ENCODE peak calls at places on chromosomes 13 and 19, in eight cellular contexts. U, J, Z, L, M, V, D and O are unnamed samples.

GRCh38 chr19:11479470-11480080 is 1.3 kb downstream of the ELAVL3 start:
- DNase-seq in Z (no peak), D (peak; percentile 74), V (no peak), J (peak; percentile 47), M (no peak), L (peak; percentile 78), U (no peak), O (peak; percentile 63)

GRCh38 chr19:12783226-12783848 is 7.9 kb upstream of the JUNB start:
- DNase-seq in L (peak; percentile 60), Z (no peak), D (no peak), M (peak; percentile 12), J (no peak), V (no peak), U (peak; percentile 86), O (no peak)

GRCh38 chr19:52492201-52492960 is 35.1 kb upstream of the ZNF808 start:
- DNase-seq in L (no peak), V (no peak), M (no peak), D (no peak), U (peak; percentile 89), Z (no peak), J (no peak), O (no peak)

GRCh38 chr13:94481966-94482365 is 2.5 kb upstream of the DCT start:
- DNase-seq in Z (no peak), U (no peak), J (no peak), V (no peak), D (no peak), L (no peak), M (no peak), O (no peak)

GRCh38 chr13:43268632-43269031 is 245.2 kb downstream of the DNAJC15 start:
- DNase-seq in Z (no peak), D (no peak), U (no peak), M (no peak), L (no peak), J (peak; percentile 56), V (no peak), O (no peak)

GRCh38 chr19:55646889-55647731 is 902 bp upstream of the CCDC106 start:
- DNase-seq in D (no peak), V (no peak), J (peak; percentile 47), M (peak; percentile 42), L (no peak), U (no peak), Z (no peak), O (no peak)

GRCh38 chr13:85970727-85971126 is 171.5 kb upstream of the SLITRK6 start:
- DNase-seq in D (no peak), Z (no peak), L (no peak), V (no peak), M (peak; percentile 62), U (no peak), J (peak; percentile 8), O (peak; percentile 3)

GRCh38 chr13:40271511-40271910 is 394.9 kb downstream of the FOXO1 start:
- DNase-seq in M (no peak), V (peak; percentile 82), L (no peak), J (no peak), D (no peak), U (no peak), Z (no peak), O (no peak)

GRCh38 chr19:3743486-3743885 is 18.0 kb downstream of the APBA3 start:
- DNase-seq in U (no peak), J (no peak), D (no peak), Z (no peak), M (peak; percentile 65), V (no peak), L (no peak), O (peak; percentile 51)

GRCh38 chr19:40799558-40800338 is 757 bp downstream of the EGLN2 start:
- DNase-seq in V (no peak), J (peak; percentile 36), U (no peak), D (no peak), L (peak; percentile 68), Z (no peak), M (peak; percentile 76), O (no peak)

GRCh38 chr19:2982983-2983350 is 5.6 kb downstream of the TLE6 start:
- DNase-seq in Z (no peak), J (peak; percentile 97), D (peak; percentile 72), V (peak; percentile 97), M (no peak), U (no peak), L (no peak), O (peak; percentile 91)

GRCh38 chr19:7869453-7869909 is 4.7 kb downstream of the PRR36 start:
- DNase-seq in J (no peak), L (peak; percentile 90), V (no peak), D (no peak), M (peak; percentile 93), U (no peak), Z (peak; percentile 58), O (peak; percentile 73)

GRCh38 chr13:113952983-113953520 is 20.8 kb downstream of the C13orf46 start:
- DNase-seq in U (no peak), M (no peak), L (no peak), D (no peak), Z (no peak), J (no peak), V (no peak), O (no peak)

GRCh38 chr19:17847538-17848366 is at the start of gene JAK3:
- DNase-seq in V (no peak), L (peak; percentile 89), D (no peak), J (peak; percentile 71), U (peak; percentile 74), Z (peak; percentile 64), M (no peak), O (peak; percentile 88)

GRCh38 chr19:1037553-1038115 is 2.3 kb upstream of the ABCA7 start:
- DNase-seq in U (no peak), L (no peak), J (no peak), V (no peak), D (no peak), Z (no peak), M (no peak), O (no peak)

GRCh38 chr13:42970824-42971669 is 21.0 kb downstream of the EPSTI1 start:
- DNase-seq in L (peak; percentile 54), D (no peak), U (peak; percentile 53), M (peak; percentile 74), J (peak; percentile 51), V (no peak), Z (peak; percentile 10), O (peak; percentile 74)

GRCh38 chr19:34690372-34690771 is 12.9 kb downstream of the ZNF302 start:
- DNase-seq in V (no peak), U (no peak), L (no peak), M (no peak), D (no peak), Z (no peak), J (no peak), O (no peak)

GRCh38 chr13:109647046-109647445 is 139.3 kb downstream of the IRS2 start:
- DNase-seq in Z (no peak), U (no peak), D (no peak), M (no peak), J (no peak), L (no peak), V (no peak), O (peak; percentile 86)

GRCh38 chr13:32883501-32883900 is 132.7 kb upstream of the KL start:
- DNase-seq in J (peak; percentile 87), L (no peak), Z (no peak), U (no peak), V (no peak), M (no peak), D (peak; percentile 10), O (peak; percentile 87)

GRCh38 chr13:50829226-50829625 is 14.3 kb downstream of the DLEU7 start:
- DNase-seq in V (no peak), J (no peak), D (no peak), L (no peak), U (no peak), M (no peak), Z (no peak), O (no peak)

GRCh38 chr19:51786651-51787494 is 8.1 kb upstream of the FPR3 start:
- DNase-seq in M (peak; percentile 53), U (no peak), Z (no peak), D (no peak), J (no peak), V (no peak), L (no peak), O (no peak)

GRCh38 chr19:29837448-29837961 is 25.7 kb downstream of the CCNE1 start:
- DNase-seq in D (no peak), L (peak; percentile 82), U (no peak), Z (no peak), V (no peak), J (no peak), M (no peak), O (no peak)

GRCh38 chr19:4326215-4326836 is 12.3 kb downstream of the STAP2 start:
- DNase-seq in J (no peak), V (no peak), M (no peak), L (no peak), Z (no peak), U (no peak), D (no peak), O (no peak)

GRCh38 chr19:38806371-38806770 is 6.4 kb downstream of the LGALS4 start:
- DNase-seq in J (peak; percentile 45), U (no peak), D (no peak), Z (no peak), V (no peak), L (no peak), M (no peak), O (no peak)

GRCh38 chr19:45640849-45641273 is 1.7 kb upstream of the EML2 start:
- DNase-seq in U (no peak), L (no peak), Z (peak; percentile 12), J (no peak), D (peak; percentile 51), M (no peak), V (no peak), O (no peak)

GRCh38 chr13:22114630-22115311 is 443.9 kb downstream of the FGF9 start:
- DNase-seq in J (no peak), L (peak; percentile 83), V (no peak), M (peak; percentile 33), Z (no peak), D (no peak), U (no peak), O (no peak)

GRCh38 chr19:58474997-58475713 is 997 bp upstream of the ZNF446 start:
- DNase-seq in U (no peak), L (peak; percentile 60), M (no peak), J (no peak), Z (no peak), D (no peak), V (no peak), O (no peak)

GRCh38 chr19:49920624-49921363 is 8.2 kb upstream of the ATF5 start:
- DNase-seq in Z (no peak), D (no peak), M (no peak), U (no peak), J (no peak), V (no peak), L (no peak), O (no peak)

GRCh38 chr13:112102243-112102642 is 35.3 kb downstream of the SOX1 start:
- DNase-seq in U (no peak), D (no peak), M (no peak), V (no peak), Z (no peak), J (peak; percentile 20), L (no peak), O (peak; percentile 81)

GRCh38 chr13:91236942-91237341 is 110.5 kb upstream of the MIR17HG start:
- DNase-seq in U (no peak), V (no peak), J (no peak), M (no peak), L (no peak), D (no peak), Z (no peak), O (no peak)

GRCh38 chr19:18833849-18834643 is 2.3 kb downstream of the UPF1 start:
- DNase-seq in Z (no peak), J (no peak), V (no peak), D (no peak), L (peak; percentile 29), U (no peak), M (no peak), O (no peak)